ENCODE peak calls at places on chromosomes 7 and 10, in six cellular contexts. K, Y, D, N, A and T are unnamed samples.

GRCh38 chr10:30172663-30173062 is 113.3 kb upstream of the JCAD start:
- DNase-seq in N (no peak), A (no peak), D (no peak), Y (no peak), K (no peak), T (no peak)

GRCh38 chr10:60662917-60663614 is 115.2 kb upstream of the CDK1 start:
- DNase-seq in Y (no peak), N (no peak), K (peak; percentile 47), D (no peak), A (peak; percentile 65), T (peak; percentile 67)

GRCh38 chr7:118713039-118713438 is 488.5 kb downstream of the ANKRD7 start:
- DNase-seq in K (no peak), N (no peak), D (no peak), A (no peak), Y (no peak), T (no peak)

GRCh38 chr10:101031796-101032636 is 982 bp downstream of the SFXN3 start:
- DNase-seq in K (peak; percentile 63), N (no peak), A (peak; percentile 82), Y (no peak), D (peak; percentile 81), T (peak; percentile 88)

GRCh38 chr10:79445217-79445707 is at the start of gene ZCCHC24:
- DNase-seq in Y (no peak), A (peak; percentile 75), D (peak; percentile 75), N (no peak), K (no peak), T (peak; percentile 43)

GRCh38 chr10:122165914-122166313 is 105.2 kb upstream of the BTBD16 start:
- DNase-seq in Y (no peak), N (no peak), D (no peak), K (no peak), A (no peak), T (no peak)

GRCh38 chr7:2022021-2022409 is 210.7 kb downstream of the MAD1L1 start:
- DNase-seq in A (no peak), K (no peak), D (no peak), Y (no peak), N (no peak), T (no peak)

GRCh38 chr7:115133248-115133647 is 211.4 kb downstream of the MDFIC start:
- DNase-seq in A (no peak), K (no peak), D (no peak), Y (no peak), N (no peak), T (no peak)

GRCh38 chr10:96512997-96513685 is 585 bp downstream of the TLL2 start:
- DNase-seq in A (no peak), N (no peak), Y (no peak), K (peak; percentile 11), D (peak; percentile 76), T (peak; percentile 26)

GRCh38 chr7:363626-364025 is 73.7 kb downstream of the FOXL3 start:
- DNase-seq in K (no peak), A (no peak), N (no peak), Y (no peak), D (no peak), T (no peak)

GRCh38 chr7:128868624-128869137 is 6.0 kb downstream of the ATP6V1F start:
- DNase-seq in A (no peak), N (no peak), D (no peak), K (no peak), Y (no peak), T (no peak)

GRCh38 chr7:91551377-91552175 is 287.3 kb downstream of the FZD1 start:
- DNase-seq in Y (no peak), N (no peak), A (no peak), D (no peak), K (peak; percentile 8), T (no peak)

GRCh38 chr10:75825656-75826055 is 394.2 kb downstream of the LRMDA start:
- DNase-seq in A (no peak), Y (no peak), K (no peak), D (no peak), N (no peak), T (no peak)

GRCh38 chr7:130893441-130893894 is 159.5 kb upstream of the KLF14 start:
- DNase-seq in K (peak; percentile 83), Y (no peak), D (no peak), A (no peak), N (no peak), T (peak; percentile 85)

GRCh38 chr10:72248477-72249151 is 25.1 kb upstream of the DDIT4 start:
- DNase-seq in D (peak; percentile 73), Y (no peak), K (no peak), N (no peak), A (peak; percentile 65), T (peak; percentile 57)

GRCh38 chr7:128114806-128115205 is 83.6 kb upstream of the LRRC4 start:
- DNase-seq in D (no peak), N (no peak), K (no peak), A (no peak), Y (no peak), T (no peak)

GRCh38 chr7:110446658-110447057 is 644.3 kb upstream of the LRRN3 start:
- DNase-seq in N (no peak), K (no peak), Y (no peak), D (no peak), A (no peak), T (no peak)

GRCh38 chr7:149209518-149210269 is 14.3 kb downstream of the ZNF282 start:
- DNase-seq in D (peak; percentile 80), K (peak; percentile 55), Y (peak; percentile 51), N (peak; percentile 23), A (peak; percentile 88), T (peak; percentile 78)

GRCh38 chr7:118259115-118259514 is 34.6 kb downstream of the ANKRD7 start:
- DNase-seq in Y (no peak), A (no peak), D (no peak), K (no peak), N (no peak), T (no peak)

GRCh38 chr10:27699778-27700177 is 45.8 kb downstream of the MKX start:
- DNase-seq in K (peak; percentile 52), Y (no peak), D (no peak), A (no peak), N (no peak), T (no peak)

GRCh38 chr10:65891073-65891981 is 1034.5 kb upstream of the LRRTM3 start:
- DNase-seq in D (no peak), K (no peak), Y (no peak), N (no peak), A (peak; percentile 6), T (peak; percentile 26)

DNA sequence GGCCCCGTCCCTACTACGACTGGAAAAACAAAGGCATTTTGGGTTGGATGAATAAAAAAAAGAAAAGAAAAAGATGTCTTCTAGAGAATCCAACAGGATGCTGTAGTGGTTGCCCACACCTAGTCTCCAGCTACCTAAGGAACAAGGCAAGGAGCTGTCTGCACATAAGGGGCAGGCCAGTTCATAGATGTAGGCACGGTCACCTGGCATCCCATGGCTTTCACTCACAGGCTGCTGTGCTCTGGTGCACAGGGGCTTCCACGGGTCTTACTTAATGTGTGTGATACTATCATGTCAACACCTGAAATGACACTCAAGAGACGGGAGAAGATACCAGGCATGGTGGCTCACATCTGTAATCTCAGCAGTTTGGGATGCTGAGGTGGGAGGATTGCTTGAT is 978 bp downstream of the KCTD7 start:
- DNase-seq in D (no peak), Y (no peak), K (no peak), N (no peak), A (no peak), T (no peak)
- H3K4ac ChIP-seq in D (no peak overlapping the region), Y (no peak overlapping the region), K (peak overlapping the region; percentile 24), N (no peak overlapping the region), A (no peak overlapping the region), T (no peak overlapping the region)

GRCh38 chr10:62021978-62022802 is 120.7 kb downstream of the ARID5B start:
- DNase-seq in A (peak; percentile 90), K (no peak), N (no peak), D (no peak), Y (no peak), T (no peak)
- H4K8ac ChIP-seq in A (no peak overlapping the region), K (peak overlapping the region; percentile 23), N (no peak overlapping the region), D (no peak overlapping the region), Y (no peak overlapping the region), T (peak overlapping the region; percentile 55)

DNA sequence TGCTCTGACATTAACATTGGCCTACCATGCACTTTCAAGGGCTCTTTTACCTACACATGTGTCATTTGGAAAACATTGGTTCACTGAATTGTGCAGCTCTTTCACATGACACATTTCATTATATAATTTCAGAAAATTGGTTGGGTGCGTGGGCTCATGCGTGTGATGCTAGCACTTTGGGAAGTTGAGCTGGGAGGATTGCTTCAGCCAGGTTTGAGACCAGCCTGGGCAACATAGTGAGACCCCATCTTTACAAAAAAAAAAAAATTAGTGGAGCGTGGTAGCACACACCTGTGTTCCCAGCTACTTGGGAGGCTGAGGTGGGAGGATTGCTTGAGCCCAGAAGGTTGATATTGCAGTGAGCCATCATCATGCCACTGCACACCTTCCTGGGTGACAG is 3.9 kb downstream of the TASOR2 start:
- DNase-seq in D (no peak), K (no peak), A (no peak), Y (no peak), N (no peak), T (no peak)
- H3K4ac ChIP-seq in D (no peak overlapping the region), K (no peak overlapping the region), A (no peak overlapping the region), Y (no peak overlapping the region), N (no peak overlapping the region), T (no peak overlapping the region)

DNA sequence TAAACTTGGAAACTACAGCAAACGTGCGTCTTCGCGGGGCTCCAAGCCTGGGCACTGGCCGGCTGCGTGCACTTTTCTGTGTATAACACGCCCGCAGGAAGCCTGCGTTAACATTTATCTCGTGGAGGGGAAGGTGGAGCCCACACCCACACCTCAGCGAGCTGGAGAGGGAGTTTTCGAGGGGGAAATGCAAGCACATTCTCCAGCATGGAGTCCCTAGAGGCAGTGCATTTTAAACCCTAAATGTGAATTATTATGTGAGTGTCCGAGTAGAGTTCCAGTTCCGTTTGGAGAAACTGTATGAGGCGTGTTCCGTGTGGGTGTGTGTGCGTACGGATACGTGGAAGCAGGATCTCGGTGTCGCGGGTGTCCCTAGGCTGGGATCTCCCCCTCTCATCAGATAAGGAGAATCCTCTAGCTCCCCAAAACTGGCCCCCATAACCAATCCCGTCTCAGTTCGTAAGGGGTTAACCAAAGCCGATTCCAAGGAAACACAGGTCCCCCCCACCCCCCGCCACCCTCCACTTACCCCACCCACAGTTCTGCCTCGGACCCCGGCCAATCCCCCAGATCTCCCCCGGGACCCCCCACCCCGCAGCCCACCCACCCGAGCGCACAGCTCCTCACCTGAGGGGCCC is 403 bp downstream of the CDK6 start:
- DNase-seq in K (no peak), A (peak; percentile 34), Y (no peak), N (no peak), D (no peak), T (peak; percentile 61)
- H4K8ac ChIP-seq in K (peak overlapping the region; percentile 82), A (no peak overlapping the region), Y (no peak overlapping the region), N (no peak overlapping the region), D (no peak overlapping the region), T (no peak overlapping the region)